ENCODE peak calls at places on chromosomes 13 and 19, in eight cellular contexts. N is PC-9, G is heart right ventricle, E is foreskin keratinocyte, H is pancreas, T is fibroblast of lung, X is Panc1, Y is aorta. L is an unnamed sample. For H3K4me1, the result is how much of the 10 kb centered on the place peaks cover.

GRCh38 chr13:36453518-36453917 is 21.2 kb downstream of the CCNA1 start:
- DNase-seq in N (no peak), G (no peak), E (no peak), H (no peak), T (peak), X (no peak), Y (no peak), L (no peak)

GRCh38 chr19:11018179-11018578 is 57.3 kb downstream of the SMARCA4 start:
- DNase-seq in N (peak), G (no peak), E (no peak), H (no peak), T (peak), X (no peak), Y (no peak), L (no peak)

GRCh38 chr13:80562423-80562822 is 221.5 kb upstream of the SPRY2 start:
- DNase-seq in N (no peak), G (no peak), E (no peak), H (no peak), T (no peak), X (no peak), Y (no peak), L (no peak)

GRCh38 chr13:89936256-89936655 is 1411.2 kb upstream of the MIR17HG start:
- DNase-seq in N (no peak), G (no peak), E (no peak), H (no peak), T (no peak), X (no peak), Y (no peak), L (no peak)

GRCh38 chr19:55320844-55321419 is 4.2 kb downstream of the TMEM150B start:
- DNase-seq in N (no peak), G (no peak), E (no peak), H (no peak), T (no peak), X (no peak), Y (no peak), L (no peak)

GRCh38 chr13:65929436-65929835 is 1300.7 kb downstream of the PCDH9 start:
- DNase-seq in N (no peak), G (no peak), E (no peak), H (no peak), T (peak), X (no peak), Y (no peak), L (no peak)

GRCh38 chr19:12400618-12401502 is at the start of gene ZNF799:
- DNase-seq in N (peak), G (peak), E (peak), H (peak), T (peak), X (peak), Y (peak), L (peak)

GRCh38 chr13:71864094-71864980 is 2.7 kb downstream of the DACH1 start:
- DNase-seq in N (no peak), G (peak), E (no peak), H (peak), T (peak), X (no peak), Y (peak), L (no peak)

GRCh38 chr13:23909606-23910005 is 12.3 kb upstream of the C1QTNF9B start:
- DNase-seq in N (no peak), G (no peak), E (no peak), H (no peak), T (no peak), X (no peak), Y (no peak), L (no peak)

GRCh38 chr19:7833225-7834156 is 3.5 kb downstream of the EVI5L start:
- DNase-seq in N (peak), G (peak), E (peak), H (peak), T (peak), X (no peak), Y (no peak), L (peak)

GRCh38 chr19:49808762-49809154 is 4.3 kb downstream of the FUZ start:
- DNase-seq in N (peak), G (peak), E (no peak), H (peak), T (peak), X (no peak), Y (peak), L (peak)

GRCh38 chr19:21126078-21126477 is 15.8 kb upstream of the ZNF431 start:
- DNase-seq in N (no peak), G (no peak), E (no peak), H (no peak), T (no peak), X (no peak), Y (no peak), L (no peak)

GRCh38 chr13:80654638-80655249 is 313.8 kb upstream of the SPRY2 start:
- DNase-seq in N (no peak), G (peak), E (no peak), H (peak), T (no peak), X (no peak), Y (no peak), L (no peak)

GRCh38 chr19:33780746-33781145 is 15.9 kb upstream of the KCTD15 start:
- DNase-seq in N (no peak), G (no peak), E (no peak), H (no peak), T (peak), X (no peak), Y (no peak), L (no peak)

GRCh38 chr19:49853852-49854849 is 3.2 kb downstream of the PTOV1 start:
- DNase-seq in N (no peak), G (no peak), E (no peak), H (peak), T (no peak), X (no peak), Y (no peak), L (no peak)

GRCh38 chr13:113116206-113116800 is 6.3 kb upstream of the F10 start:
- DNase-seq in N (no peak), G (no peak), E (no peak), H (no peak), T (no peak), X (no peak), Y (no peak), L (no peak)

GRCh38 chr13:33014291-33014690 is 1.9 kb upstream of the KL start:
- DNase-seq in N (peak), G (no peak), E (no peak), H (no peak), T (peak), X (no peak), Y (no peak), L (no peak)

GRCh38 chr13:99275093-99275469 is 16.9 kb upstream of the GPR18 start:
- DNase-seq in N (no peak), G (no peak), E (peak), H (no peak), T (peak), X (no peak), Y (no peak), L (no peak)

GRCh38 chr13:98346904-98347636 is 170.0 kb upstream of the RNF113B start:
- DNase-seq in N (no peak), G (no peak), E (no peak), H (no peak), T (no peak), X (no peak), Y (no peak), L (no peak)

GRCh38 chr13:19607523-19608078 is 25.9 kb upstream of the MPHOSPH8 start:
- DNase-seq in N (no peak), G (no peak), E (no peak), H (no peak), T (peak), X (no peak), Y (no peak), L (peak)
- H3K4me1 ChIP-seq in N (under half), G (under half), E (under half), H (under half), T (under half), X (under half), Y (under half), L (under half)

GRCh38 chr13:40653558-40654318 is 12.7 kb downstream of the FOXO1 start:
- DNase-seq in N (no peak), G (no peak), E (no peak), H (no peak), T (peak), X (no peak), Y (no peak), L (no peak)

GRCh38 chr13:40652588-40652940 is 13.9 kb downstream of the FOXO1 start:
- DNase-seq in N (no peak), G (no peak), E (no peak), H (no peak), T (no peak), X (no peak), Y (no peak), L (no peak)

GRCh38 chr13:40648841-40649240 is 17.6 kb downstream of the FOXO1 start:
- DNase-seq in N (no peak), G (no peak), E (no peak), H (no peak), T (no peak), X (no peak), Y (no peak), L (no peak)

GRCh38 chr13:40648040-40648439 is 18.4 kb downstream of the FOXO1 start:
- DNase-seq in N (no peak), G (no peak), E (no peak), H (no peak), T (no peak), X (no peak), Y (no peak), L (no peak)

DNA sequence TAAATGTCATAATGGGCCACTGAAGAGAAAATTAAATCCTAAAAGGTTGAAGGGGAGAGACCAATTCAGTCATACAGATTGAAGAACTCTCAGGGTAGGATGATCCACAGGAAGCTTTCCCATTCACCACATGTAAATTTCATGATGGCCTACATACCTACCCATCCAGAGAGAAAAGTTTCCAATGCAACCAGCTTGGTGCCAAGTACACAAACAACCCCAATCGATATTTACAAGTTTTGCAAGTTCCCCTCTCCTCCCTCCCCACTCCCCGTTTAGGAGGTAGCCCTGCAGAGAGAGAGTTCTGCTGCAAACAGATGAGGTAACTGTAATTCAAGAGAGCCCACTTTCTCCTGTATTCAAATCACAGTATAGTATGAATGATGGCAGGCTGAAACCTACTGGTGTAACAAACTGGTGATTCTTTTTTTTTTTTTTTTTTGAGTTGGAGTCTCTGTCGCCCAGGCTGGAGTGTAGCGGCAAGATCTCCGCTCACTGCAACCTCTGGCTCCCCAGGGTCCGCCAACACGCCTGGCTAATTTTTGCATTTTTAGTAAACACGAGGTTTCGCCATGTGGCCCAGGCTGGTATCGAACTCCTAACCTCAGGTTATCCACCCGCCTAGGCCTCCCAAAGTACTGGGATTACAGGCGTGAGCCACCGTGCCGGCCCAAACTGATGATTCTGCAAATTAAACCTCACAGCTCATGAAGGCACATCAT is 14.4 kb downstream of the FOXO1 start:
- DNase-seq in N (no peak), G (no peak), E (no peak), H (no peak), T (no peak), X (no peak), Y (no peak), L (no peak)
- H3K4me1 ChIP-seq in N (under half), G (under half), E (under half), H (under half), T (under half), X (under half), Y (under half), L (under half)

GRCh38 chr19:30606114-30607050 is 234.2 kb downstream of the ZNF536 start:
- DNase-seq in N (no peak), G (no peak), E (no peak), H (no peak), T (no peak), X (no peak), Y (no peak), L (peak)

GRCh38 chr19:30608471-30608870 is 236.3 kb downstream of the ZNF536 start:
- DNase-seq in N (no peak), G (no peak), E (no peak), H (no peak), T (no peak), X (no peak), Y (no peak), L (no peak)

GRCh38 chr19:30602661-30603322 is 230.6 kb downstream of the ZNF536 start:
- DNase-seq in N (no peak), G (no peak), E (no peak), H (no peak), T (no peak), X (no peak), Y (no peak), L (peak)

GRCh38 chr19:30605333-30605732 is 233.1 kb downstream of the ZNF536 start:
- DNase-seq in N (no peak), G (no peak), E (no peak), H (no peak), T (no peak), X (no peak), Y (no peak), L (peak)

DNA sequence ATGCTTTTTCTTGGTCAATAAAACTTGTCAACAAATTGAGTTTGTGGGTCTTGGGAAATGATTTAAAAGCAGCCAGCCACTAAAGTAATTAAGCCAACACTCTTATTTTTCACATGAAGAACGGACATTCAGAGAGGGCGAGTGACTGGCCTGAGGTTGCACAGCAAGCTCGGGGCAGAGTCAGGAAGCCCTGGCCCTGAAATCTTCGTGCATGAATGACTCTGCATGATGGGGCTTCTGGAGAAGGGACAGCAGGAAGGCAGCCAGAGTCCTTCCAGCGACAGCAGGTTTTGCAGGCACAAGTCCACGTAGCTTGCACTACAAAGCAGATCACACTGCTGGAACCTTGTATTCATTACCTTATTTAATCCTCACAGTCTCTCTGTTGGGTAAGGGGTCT is 232.5 kb downstream of the ZNF536 start:
- DNase-seq in N (no peak), G (no peak), E (no peak), H (no peak), T (no peak), X (no peak), Y (no peak), L (peak)
- H3K4me1 ChIP-seq in N (under half), G (under half), E (under half), H (under half), T (under half), X (under half), Y (under half), L (under half)

DNA sequence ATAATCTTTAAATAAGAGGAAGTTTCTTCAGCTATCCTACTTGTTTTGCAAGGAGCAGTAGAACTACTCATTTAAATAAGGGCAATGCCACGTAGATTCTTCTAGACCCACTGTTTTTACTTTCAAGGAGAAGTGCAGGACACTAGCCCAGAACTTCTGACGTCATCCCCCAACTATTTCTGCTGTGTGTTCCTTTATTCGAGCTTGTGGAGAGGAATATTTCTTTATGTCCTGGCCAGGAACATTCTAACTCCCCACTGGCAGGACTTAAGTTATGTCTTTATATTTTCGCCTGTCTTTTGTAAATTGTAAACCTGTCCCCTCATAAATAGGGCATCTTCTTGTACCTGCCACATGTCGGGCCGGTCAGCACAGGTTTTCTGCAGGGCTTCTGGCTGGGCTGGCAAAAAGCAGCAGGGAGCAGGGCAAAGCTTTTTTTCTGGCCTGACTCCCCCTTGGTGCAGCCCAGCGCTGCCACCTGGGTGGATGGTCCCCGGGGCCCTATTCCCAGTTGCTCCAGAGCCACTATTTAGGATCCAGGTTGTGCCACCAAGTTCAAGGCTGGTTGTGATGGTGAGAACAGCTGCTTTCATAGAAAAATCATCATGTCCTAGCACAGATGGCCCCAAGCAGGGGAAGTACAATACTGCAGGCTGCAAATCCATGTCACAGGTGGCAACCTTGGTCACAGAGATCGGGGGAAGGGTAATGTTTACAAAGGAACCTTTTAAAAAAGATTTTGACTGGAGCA is 1.8 kb downstream of the MBNL2 start:
- DNase-seq in N (peak), G (peak), E (peak), H (peak), T (peak), X (no peak), Y (no peak), L (peak)
- H3K4me1 ChIP-seq in N (half or more), G (under half), E (under half), H (under half), T (under half), X (half or more), Y (under half), L (under half)

GRCh38 chr19:3095375-3096191 is 1.4 kb downstream of the GNA11 start:
- DNase-seq in N (no peak), G (no peak), E (no peak), H (peak), T (no peak), X (no peak), Y (no peak), L (no peak)
- H3K4me1 ChIP-seq in N (under half), G (under half), E (under half), H (under half), T (under half), X (under half), Y (under half), L (half or more)

DNA sequence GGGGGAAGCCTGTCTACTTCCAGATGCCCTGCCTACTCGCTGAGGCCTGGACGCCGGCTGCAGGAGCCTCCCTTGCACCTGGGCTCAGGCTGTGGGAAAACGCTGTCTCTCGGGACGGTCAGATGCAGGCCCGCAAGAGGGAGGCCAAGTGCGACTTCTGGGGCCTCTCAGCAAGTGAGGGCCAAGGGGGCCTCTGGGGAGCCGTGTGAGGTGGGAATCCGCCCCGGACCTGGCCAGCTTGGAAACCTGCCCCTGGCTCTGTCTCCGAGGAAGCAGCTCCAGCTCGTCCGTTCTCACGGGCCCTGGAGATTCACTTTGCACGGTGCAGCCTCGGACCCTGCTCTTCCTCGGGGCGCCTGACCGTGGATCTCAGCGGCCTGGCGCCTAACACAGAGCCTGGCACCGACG is 11.4 kb upstream of the CRTC1 start:
- DNase-seq in N (peak), G (no peak), E (no peak), H (no peak), T (no peak), X (no peak), Y (no peak), L (no peak)
- H3K4me1 ChIP-seq in N (under half), G (under half), E (under half), H (under half), T (under half), X (under half), Y (under half), L (under half)

GRCh38 chr19:13984186-13984585 is 21.9 kb downstream of the RFX1 start:
- DNase-seq in N (no peak), G (no peak), E (no peak), H (no peak), T (no peak), X (no peak), Y (no peak), L (no peak)

GRCh38 chr19:13984875-13985741 is 21.0 kb downstream of the RFX1 start:
- DNase-seq in N (no peak), G (no peak), E (no peak), H (no peak), T (no peak), X (no peak), Y (no peak), L (no peak)

GRCh38 chr19:13987101-13987890 is 18.8 kb downstream of the RFX1 start:
- DNase-seq in N (no peak), G (peak), E (no peak), H (no peak), T (no peak), X (no peak), Y (peak), L (no peak)

GRCh38 chr19:13986348-13986904 is 19.7 kb downstream of the RFX1 start:
- DNase-seq in N (no peak), G (peak), E (peak), H (no peak), T (no peak), X (no peak), Y (peak), L (peak)

GRCh38 chr19:13985771-13986347 is 20.3 kb downstream of the RFX1 start:
- DNase-seq in N (no peak), G (no peak), E (no peak), H (no peak), T (no peak), X (no peak), Y (no peak), L (no peak)
- H3K4me1 ChIP-seq in N (under half), G (under half), E (under half), H (under half), T (under half), X (under half), Y (under half), L (under half)

DNA sequence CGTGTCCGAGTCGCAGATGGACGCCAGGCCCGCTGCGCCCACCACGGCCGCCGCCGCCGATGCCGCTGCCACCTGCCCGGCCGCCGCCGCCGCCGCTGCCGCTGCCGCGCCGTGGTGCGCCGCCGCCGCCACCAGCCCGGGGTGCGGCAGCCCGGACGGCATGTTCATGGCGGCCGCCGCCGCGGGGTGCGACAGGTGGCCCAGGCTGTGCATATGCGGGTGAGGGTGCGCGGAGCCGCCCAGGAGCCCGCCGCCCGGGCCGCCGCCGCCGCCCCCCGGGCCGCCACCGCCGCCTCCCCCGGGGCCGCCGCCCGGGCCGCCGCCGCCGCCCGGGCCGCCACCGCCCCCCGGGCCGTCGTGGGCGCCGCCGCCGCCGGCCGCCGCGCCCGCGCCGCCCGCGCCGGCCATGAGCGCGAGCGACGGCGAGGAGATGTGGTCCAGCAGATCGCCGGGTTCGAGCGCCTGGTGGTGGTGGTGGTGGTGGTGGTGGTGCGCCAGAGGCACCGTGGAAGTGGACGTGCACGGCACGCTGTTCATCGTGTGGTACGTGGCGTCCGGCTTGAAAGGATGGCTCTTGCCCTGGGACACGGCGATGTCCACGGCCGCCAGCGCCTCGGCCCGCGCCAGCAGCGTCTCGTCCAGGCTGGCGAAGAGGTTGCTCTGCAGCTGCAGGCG is 1.3 kb downstream of the POU4F1 start:
- DNase-seq in N (no peak), G (no peak), E (no peak), H (no peak), T (no peak), X (no peak), Y (no peak), L (no peak)
- H3K4me1 ChIP-seq in N (under half), G (under half), E (under half), H (under half), T (under half), X (under half), Y (under half), L (under half)